ENCODE peak calls at places on chromosomes 3 and 15, in six cellular contexts. One of them, this sample, is unnamed.

GRCh38 chr3:83843716-83844115 is 1115.1 kb upstream of the CADM2 start:
- DNase-seq in GM23248: no peak
- DNase-seq in MM.1S: no peak
- DNase-seq in PC-3: peak; percentile 46
- DNase-seq in SK-N-SH: no peak
- DNase-seq in GM23338: peak; percentile 6
- DNase-seq in this sample: peak; percentile 90

GRCh38 chr3:182861345-182861744 is 68.0 kb downstream of the ATP11B start:
- DNase-seq in GM23248: peak; percentile 29
- DNase-seq in MM.1S: no peak
- DNase-seq in PC-3: no peak
- DNase-seq in SK-N-SH: no peak
- DNase-seq in GM23338: no peak
- DNase-seq in this sample: no peak

GRCh38 chr15:37204698-37205097 is 104.3 kb upstream of the MEIS2 start:
- DNase-seq in GM23248: no peak
- DNase-seq in MM.1S: peak; percentile 61
- DNase-seq in PC-3: peak; percentile 22
- DNase-seq in SK-N-SH: no peak
- DNase-seq in GM23338: peak; percentile 13
- DNase-seq in this sample: no peak

GRCh38 chr3:111548060-111548459 is 6.1 kb downstream of the CD96 start:
- DNase-seq in GM23248: peak; percentile 17
- DNase-seq in MM.1S: no peak
- DNase-seq in PC-3: peak; percentile 23
- DNase-seq in SK-N-SH: no peak
- DNase-seq in GM23338: no peak
- DNase-seq in this sample: no peak

GRCh38 chr15:70203981-70204560 is 106.4 kb upstream of the TLE3 start:
- DNase-seq in GM23248: no peak
- DNase-seq in MM.1S: no peak
- DNase-seq in PC-3: no peak
- DNase-seq in SK-N-SH: peak; percentile 33
- DNase-seq in GM23338: no peak
- DNase-seq in this sample: no peak

GRCh38 chr3:40753956-40754355 is 229.2 kb downstream of the ZNF621 start:
- DNase-seq in GM23248: no peak
- DNase-seq in MM.1S: no peak
- DNase-seq in PC-3: no peak
- DNase-seq in SK-N-SH: no peak
- DNase-seq in GM23338: no peak
- DNase-seq in this sample: no peak

GRCh38 chr15:95734422-95735316 is 595.8 kb upstream of the NR2F2 start:
- DNase-seq in GM23248: no peak
- DNase-seq in MM.1S: no peak
- DNase-seq in PC-3: peak; percentile 80
- DNase-seq in SK-N-SH: no peak
- DNase-seq in GM23338: no peak
- DNase-seq in this sample: no peak

GRCh38 chr15:34603095-34603494 is 19.6 kb upstream of the GOLGA8B start:
- DNase-seq in GM23248: no peak
- DNase-seq in MM.1S: peak; percentile 94
- DNase-seq in PC-3: no peak
- DNase-seq in SK-N-SH: no peak
- DNase-seq in GM23338: no peak
- DNase-seq in this sample: no peak

GRCh38 chr3:171784937-171785336 is 25.3 kb downstream of the PLD1 start:
- DNase-seq in GM23248: no peak
- DNase-seq in MM.1S: no peak
- DNase-seq in PC-3: peak; percentile 40
- DNase-seq in SK-N-SH: no peak
- DNase-seq in GM23338: no peak
- DNase-seq in this sample: no peak

GRCh38 chr3:143831208-143831607 is 17.1 kb downstream of the SLC9A9 start:
- DNase-seq in GM23248: peak; percentile 72
- DNase-seq in MM.1S: peak; percentile 61
- DNase-seq in PC-3: peak; percentile 26
- DNase-seq in SK-N-SH: no peak
- DNase-seq in GM23338: no peak
- DNase-seq in this sample: no peak

GRCh38 chr3:8416965-8417364 is 84.7 kb upstream of the LMCD1 start:
- DNase-seq in GM23248: peak; percentile 48
- DNase-seq in MM.1S: no peak
- DNase-seq in PC-3: peak; percentile 60
- DNase-seq in SK-N-SH: no peak
- DNase-seq in GM23338: peak; percentile 49
- DNase-seq in this sample: no peak

GRCh38 chr3:141407043-141407442 is 38.7 kb downstream of the ZBTB38 start:
- DNase-seq in GM23248: peak; percentile 99
- DNase-seq in MM.1S: peak; percentile 87
- DNase-seq in PC-3: no peak
- DNase-seq in SK-N-SH: no peak
- DNase-seq in GM23338: no peak
- DNase-seq in this sample: no peak

GRCh38 chr3:175184392-175184791 is 325.3 kb downstream of the NAALADL2 start:
- DNase-seq in GM23248: no peak
- DNase-seq in MM.1S: no peak
- DNase-seq in PC-3: no peak
- DNase-seq in SK-N-SH: no peak
- DNase-seq in GM23338: no peak
- DNase-seq in this sample: no peak

GRCh38 chr3:180036678-180037455 is at the start of gene PEX5L:
- DNase-seq in GM23248: peak; percentile 66
- DNase-seq in MM.1S: peak; percentile 64
- DNase-seq in PC-3: peak; percentile 77
- DNase-seq in SK-N-SH: peak; percentile 82
- DNase-seq in GM23338: peak; percentile 91
- DNase-seq in this sample: peak; percentile 94

GRCh38 chr15:89806217-89806564 is 8.5 kb downstream of the ANPEP start:
- DNase-seq in GM23248: no peak
- DNase-seq in MM.1S: no peak
- DNase-seq in PC-3: no peak
- DNase-seq in SK-N-SH: no peak
- DNase-seq in GM23338: peak; percentile 38
- DNase-seq in this sample: no peak

GRCh38 chr15:34701536-34701935 is 53.3 kb downstream of the GJD2 start:
- DNase-seq in GM23248: no peak
- DNase-seq in MM.1S: no peak
- DNase-seq in PC-3: no peak
- DNase-seq in SK-N-SH: no peak
- DNase-seq in GM23338: peak; percentile 29
- DNase-seq in this sample: peak; percentile 41

GRCh38 chr3:134087046-134087974 is 57.6 kb upstream of the SLCO2A1 start:
- DNase-seq in GM23248: peak; percentile 45
- DNase-seq in MM.1S: no peak
- DNase-seq in PC-3: peak; percentile 69
- DNase-seq in SK-N-SH: no peak
- DNase-seq in GM23338: no peak
- DNase-seq in this sample: no peak

GRCh38 chr3:151560750-151561149 is 99.9 kb upstream of the IGSF10 start:
- DNase-seq in GM23248: peak; percentile 12
- DNase-seq in MM.1S: no peak
- DNase-seq in PC-3: no peak
- DNase-seq in SK-N-SH: no peak
- DNase-seq in GM23338: no peak
- DNase-seq in this sample: no peak

GRCh38 chr3:151558621-151559020 is 97.8 kb upstream of the IGSF10 start:
- DNase-seq in GM23248: peak; percentile 60
- DNase-seq in MM.1S: no peak
- DNase-seq in PC-3: no peak
- DNase-seq in SK-N-SH: no peak
- DNase-seq in GM23338: no peak
- DNase-seq in this sample: no peak

GRCh38 chr3:151557068-151557467 is 96.2 kb upstream of the IGSF10 start:
- DNase-seq in GM23248: no peak
- DNase-seq in MM.1S: no peak
- DNase-seq in PC-3: no peak
- DNase-seq in SK-N-SH: no peak
- DNase-seq in GM23338: no peak
- DNase-seq in this sample: no peak

GRCh38 chr3:151561878-151562277 is 101.0 kb upstream of the IGSF10 start:
- DNase-seq in GM23248: no peak
- DNase-seq in MM.1S: no peak
- DNase-seq in PC-3: peak; percentile 43
- DNase-seq in SK-N-SH: no peak
- DNase-seq in GM23338: no peak
- DNase-seq in this sample: no peak

DNA sequence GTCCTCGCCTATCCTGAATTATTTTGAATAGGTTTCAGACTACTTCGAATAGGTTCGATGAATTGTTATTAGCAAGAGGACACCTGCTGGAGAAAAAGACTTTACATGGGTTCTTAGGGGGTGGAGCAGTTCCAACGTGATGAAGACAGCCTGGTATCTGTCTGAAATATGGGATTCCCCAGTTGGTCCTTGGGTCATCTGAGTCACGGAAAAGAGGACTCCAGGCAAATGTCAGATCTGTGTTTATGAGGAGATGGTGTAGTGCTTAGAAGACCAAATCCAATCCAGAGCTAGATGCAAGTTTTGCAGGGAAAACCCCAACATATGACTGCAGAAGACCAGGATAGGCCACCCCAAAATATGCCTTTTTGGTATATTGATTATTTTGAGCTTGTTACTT is 98.9 kb upstream of the IGSF10 start:
- DNase-seq in GM23248: no peak
- DNase-seq in MM.1S: no peak
- DNase-seq in PC-3: no peak
- DNase-seq in SK-N-SH: no peak
- DNase-seq in GM23338: no peak
- DNase-seq in this sample: no peak
- TF ChIP-seq EZH2phosphoT487 in GM23248: no peak
- TF ChIP-seq EZH2phosphoT487 in MM.1S: no peak
- TF ChIP-seq EZH2phosphoT487 in PC-3: no peak
- TF ChIP-seq EZH2phosphoT487 in SK-N-SH: no peak
- TF ChIP-seq EZH2phosphoT487 in GM23338: no peak
- TF ChIP-seq EZH2phosphoT487 in this sample: no peak

DNA sequence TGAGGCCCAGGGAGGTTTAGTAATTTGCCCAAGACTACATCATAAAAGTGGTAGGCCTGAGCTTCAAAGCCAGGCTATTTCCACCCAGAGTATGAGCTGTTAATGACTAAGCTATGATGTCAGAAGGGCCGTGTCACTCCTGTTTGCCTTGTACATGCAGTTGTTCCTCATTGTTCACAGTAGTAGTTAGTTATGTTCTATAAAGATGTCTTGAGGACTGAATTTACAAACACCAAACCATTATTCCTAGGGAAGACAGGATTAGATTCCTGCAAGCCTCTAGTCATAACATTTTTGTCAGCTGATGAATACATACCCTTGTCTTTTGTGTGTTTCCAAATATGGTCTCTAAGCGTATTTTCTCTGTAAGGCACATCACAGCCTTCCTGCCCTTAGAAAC is 20.9 kb upstream of the LARS2 start:
- DNase-seq in GM23248: peak; percentile 81
- DNase-seq in MM.1S: no peak
- DNase-seq in PC-3: peak; percentile 48
- DNase-seq in SK-N-SH: no peak
- DNase-seq in GM23338: no peak
- DNase-seq in this sample: no peak
- H2AFZ ChIP-seq in GM23248: peak overlapping the region; percentile 17
- H2AFZ ChIP-seq in MM.1S: no peak overlapping the region
- H2AFZ ChIP-seq in PC-3: no peak overlapping the region
- H2AFZ ChIP-seq in SK-N-SH: no peak overlapping the region
- H2AFZ ChIP-seq in GM23338: peak overlapping the region; percentile 32
- H2AFZ ChIP-seq in this sample: no peak overlapping the region

GRCh38 chr3:67048067-67048715 is 50.1 kb downstream of the KBTBD8 start:
- DNase-seq in GM23248: no peak
- DNase-seq in MM.1S: no peak
- DNase-seq in PC-3: no peak
- DNase-seq in SK-N-SH: no peak
- DNase-seq in GM23338: no peak
- DNase-seq in this sample: no peak

GRCh38 chr3:67045711-67046465 is 47.8 kb downstream of the KBTBD8 start:
- DNase-seq in GM23248: no peak
- DNase-seq in MM.1S: no peak
- DNase-seq in PC-3: no peak
- DNase-seq in SK-N-SH: no peak
- DNase-seq in GM23338: no peak
- DNase-seq in this sample: no peak

GRCh38 chr3:67048716-67049076 is 50.6 kb downstream of the KBTBD8 start:
- DNase-seq in GM23248: no peak
- DNase-seq in MM.1S: no peak
- DNase-seq in PC-3: no peak
- DNase-seq in SK-N-SH: no peak
- DNase-seq in GM23338: no peak
- DNase-seq in this sample: no peak

GRCh38 chr3:67044295-67044694 is 46.2 kb downstream of the KBTBD8 start:
- DNase-seq in GM23248: peak; percentile 19
- DNase-seq in MM.1S: no peak
- DNase-seq in PC-3: no peak
- DNase-seq in SK-N-SH: no peak
- DNase-seq in GM23338: no peak
- DNase-seq in this sample: no peak

DNA sequence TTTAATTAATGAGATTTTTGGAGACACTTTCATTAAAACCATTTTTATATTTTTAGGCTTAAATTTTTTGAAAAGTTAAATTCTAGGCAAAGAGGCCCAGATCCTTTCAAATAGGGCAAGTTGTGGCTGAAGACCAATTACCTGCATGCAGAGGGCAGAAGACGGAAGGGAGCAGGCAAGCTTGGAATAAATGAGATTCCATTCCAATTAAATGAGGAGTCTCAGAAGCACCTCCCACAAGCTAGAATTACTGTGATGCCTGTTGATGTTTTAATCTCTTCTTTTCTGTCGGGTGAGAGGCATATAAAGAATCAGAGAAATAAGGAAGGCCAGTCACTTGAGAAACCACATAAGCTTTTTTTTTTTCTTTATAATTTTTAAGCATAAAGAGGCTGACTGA is 46.8 kb downstream of the KBTBD8 start:
- DNase-seq in GM23248: peak; percentile 1
- DNase-seq in MM.1S: no peak
- DNase-seq in PC-3: no peak
- DNase-seq in SK-N-SH: no peak
- DNase-seq in GM23338: peak; percentile 46
- DNase-seq in this sample: peak; percentile 28
- H3F3A ChIP-seq in GM23248: no peaks in the 10 kb centered on the region
- H3F3A ChIP-seq in MM.1S: no peaks in the 10 kb centered on the region
- H3F3A ChIP-seq in PC-3: no peaks in the 10 kb centered on the region
- H3F3A ChIP-seq in SK-N-SH: no peaks in the 10 kb centered on the region
- H3F3A ChIP-seq in GM23338: no peaks in the 10 kb centered on the region
- H3F3A ChIP-seq in this sample: no peaks in the 10 kb centered on the region

GRCh38 chr3:156005698-156006097 is 114.7 kb upstream of the KCNAB1 start:
- DNase-seq in GM23248: no peak
- DNase-seq in MM.1S: no peak
- DNase-seq in PC-3: no peak
- DNase-seq in SK-N-SH: no peak
- DNase-seq in GM23338: no peak
- DNase-seq in this sample: no peak

GRCh38 chr3:156014456-156014855 is 105.9 kb upstream of the KCNAB1 start:
- DNase-seq in GM23248: no peak
- DNase-seq in MM.1S: no peak
- DNase-seq in PC-3: no peak
- DNase-seq in SK-N-SH: no peak
- DNase-seq in GM23338: no peak
- DNase-seq in this sample: no peak

GRCh38 chr3:156010829-156011228 is 109.5 kb upstream of the KCNAB1 start:
- DNase-seq in GM23248: no peak
- DNase-seq in MM.1S: peak; percentile 68
- DNase-seq in PC-3: peak; percentile 36
- DNase-seq in SK-N-SH: no peak
- DNase-seq in GM23338: peak; percentile 50
- DNase-seq in this sample: peak; percentile 56
- TF ChIP-seq EZH2phosphoT487 in GM23248: no peak
- TF ChIP-seq EZH2phosphoT487 in MM.1S: no peak
- TF ChIP-seq EZH2phosphoT487 in PC-3: no peak
- TF ChIP-seq EZH2phosphoT487 in SK-N-SH: no peak
- TF ChIP-seq EZH2phosphoT487 in GM23338: no peak
- TF ChIP-seq EZH2phosphoT487 in this sample: no peak